ENCODE peak calls at places on chromosomes 11 and 22, in eight cellular contexts. C, S, V, G, E, T, I and Y are unnamed samples. For H3K36me3 and H3K27me3, the result is how much of the 10 kb centered on the place peaks cover.

GRCh38 chr11:131618203-131618602 is 247.8 kb downstream of the NTM start:
- DNase-seq in S (no peak), G (no peak), C (no peak), I (no peak), E (no peak), T (no peak), V (no peak), Y (no peak)

GRCh38 chr22:49004484-49005399 is 822.9 kb downstream of the BRD1 start:
- DNase-seq in C (no peak), G (no peak), S (no peak), I (no peak), T (no peak), V (no peak), E (no peak), Y (no peak)

GRCh38 chr22:37624017-37624365 is 15.4 kb downstream of the GGA1 start:
- DNase-seq in I (peak), C (no peak), E (peak), T (peak), G (no peak), S (no peak), V (peak), Y (no peak)

GRCh38 chr11:74820763-74821162 is 72.1 kb downstream of the RNF169 start:
- DNase-seq in V (no peak), G (peak), C (no peak), I (no peak), E (no peak), T (no peak), S (no peak), Y (no peak)

GRCh38 chr11:113729456-113729855 is 23.3 kb upstream of the TMPRSS5 start:
- DNase-seq in E (no peak), I (no peak), T (no peak), S (no peak), V (no peak), G (no peak), C (no peak), Y (no peak)

GRCh38 chr22:32204856-32205722 is at the start of gene RFPL2:
- DNase-seq in S (peak), V (no peak), G (peak), E (peak), T (peak), I (no peak), C (peak), Y (peak)

GRCh38 chr11:75598264-75598663 is 36.2 kb downstream of the SERPINH1 start:
- DNase-seq in G (no peak), T (no peak), E (no peak), V (no peak), I (no peak), S (no peak), C (no peak), Y (no peak)

GRCh38 chr11:65883786-65884715 is 4.2 kb downstream of the FIBP start:
- DNase-seq in T (peak), V (no peak), C (no peak), E (peak), S (no peak), G (no peak), I (no peak), Y (no peak)

GRCh38 chr11:79078999-79079398 is 361.8 kb downstream of the TENM4 start:
- DNase-seq in V (no peak), C (peak), I (no peak), E (no peak), T (no peak), G (no peak), S (no peak), Y (no peak)

GRCh38 chr22:46501701-46502100 is 35.7 kb downstream of the CELSR1 start:
- DNase-seq in C (no peak), T (no peak), V (no peak), I (no peak), E (no peak), G (peak), S (no peak), Y (no peak)

GRCh38 chr11:14789879-14790484 is 102.0 kb downstream of the CYP2R1 start:
- DNase-seq in I (no peak), E (no peak), S (peak), C (no peak), T (no peak), V (no peak), G (no peak), Y (no peak)

GRCh38 chr11:35539781-35540281 is 14.4 kb upstream of the PAMR1 start:
- DNase-seq in I (peak), C (peak), E (no peak), S (no peak), V (peak), G (peak), T (peak), Y (peak)

GRCh38 chr11:22703561-22703960 is 37.1 kb downstream of the GAS2 start:
- DNase-seq in E (no peak), S (no peak), I (no peak), T (no peak), G (peak), C (no peak), V (no peak), Y (no peak)

GRCh38 chr22:24730864-24731263 is 43.7 kb downstream of the PIWIL3 start:
- DNase-seq in I (no peak), C (no peak), S (no peak), T (no peak), V (no peak), E (no peak), G (no peak), Y (no peak)

GRCh38 chr22:20777420-20778177 is 3.7 kb downstream of the SERPIND1 start:
- DNase-seq in V (no peak), C (no peak), S (no peak), T (peak), G (peak), I (no peak), E (no peak), Y (no peak)

GRCh38 chr11:47004595-47005033 is 68.1 kb downstream of the CSTPP1 start:
- DNase-seq in C (peak), V (peak), G (peak), E (peak), T (peak), S (peak), I (peak), Y (peak)

GRCh38 chr11:6405039-6405667 is 13.7 kb downstream of the APBB1 start:
- DNase-seq in E (peak), G (peak), I (no peak), V (no peak), T (no peak), S (no peak), C (no peak), Y (no peak)

GRCh38 chr11:19561011-19561410 is 151.6 kb upstream of the NAV2 start:
- DNase-seq in T (no peak), I (no peak), C (no peak), S (no peak), V (no peak), G (peak), E (no peak), Y (no peak)

GRCh38 chr11:128190312-128190711 is 397.0 kb downstream of the ETS1 start:
- DNase-seq in G (no peak), V (no peak), C (no peak), I (no peak), T (no peak), E (no peak), S (peak), Y (no peak)

GRCh38 chr11:68775951-68776388 is 24.6 kb upstream of the TESMIN start:
- DNase-seq in S (no peak), G (no peak), I (no peak), T (no peak), E (no peak), C (no peak), V (no peak), Y (no peak)

GRCh38 chr11:68773521-68774187 is 22.3 kb upstream of the TESMIN start:
- DNase-seq in T (no peak), I (no peak), G (peak), C (no peak), V (no peak), E (no peak), S (no peak), Y (no peak)

GRCh38 chr11:68774188-68774585 is 22.9 kb upstream of the TESMIN start:
- DNase-seq in C (no peak), S (no peak), G (no peak), T (no peak), V (no peak), I (no peak), E (no peak), Y (no peak)

GRCh38 chr11:68778205-68778604 is 26.9 kb upstream of the TESMIN start:
- DNase-seq in T (no peak), G (no peak), V (no peak), C (peak), S (no peak), E (no peak), I (no peak), Y (no peak)

DNA sequence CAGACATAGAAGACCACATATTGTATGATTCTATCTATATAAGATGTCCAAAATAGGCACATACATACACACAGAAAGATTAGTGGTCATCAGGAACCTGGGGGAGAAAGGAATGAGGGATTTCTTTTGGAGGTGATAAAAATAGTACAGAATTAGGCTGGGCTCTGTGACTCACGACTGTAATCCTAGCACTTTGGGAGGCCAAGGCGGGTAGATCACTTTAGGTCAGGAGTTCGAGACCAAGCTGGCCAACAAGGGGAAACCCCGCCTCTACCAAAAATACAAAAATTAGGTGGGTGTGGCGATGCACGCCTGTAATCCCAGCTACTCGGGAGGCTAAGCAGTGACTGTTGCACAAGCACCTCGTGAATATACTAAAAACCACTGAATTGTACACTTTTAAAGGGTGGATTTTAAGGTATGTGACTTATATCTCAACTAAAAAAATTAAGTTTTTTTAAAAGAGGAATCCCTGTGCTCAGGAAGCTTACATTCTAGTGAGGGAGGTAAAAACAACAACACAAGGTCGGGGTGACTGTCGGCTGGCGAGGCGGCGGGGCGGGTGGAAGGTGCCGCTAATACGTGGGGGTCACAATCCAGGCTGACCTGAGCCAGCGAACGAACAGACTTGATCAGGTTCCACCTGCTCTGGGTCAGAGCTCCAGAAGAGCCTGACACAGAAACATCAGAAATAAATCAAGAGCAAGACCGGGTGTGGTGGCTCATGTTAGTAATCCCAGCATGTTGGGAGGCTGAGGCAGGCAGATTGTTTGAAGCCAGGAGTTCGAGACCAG is 25.3 kb upstream of the TESMIN start:
- DNase-seq in T (no peak), G (no peak), I (no peak), V (no peak), S (no peak), E (no peak), C (no peak), Y (no peak)
- H3K36me3 ChIP-seq in T (under half), G (under half), I (under half), V (under half), S (under half), E (half or more), C (half or more), Y (half or more)

GRCh38 chr11:44229664-44230063 is 80.3 kb downstream of the ALX4 start:
- DNase-seq in T (no peak), V (no peak), I (no peak), G (peak), E (no peak), S (no peak), C (no peak), Y (no peak)

GRCh38 chr11:44229003-44229570 is 80.9 kb downstream of the ALX4 start:
- DNase-seq in G (peak), V (no peak), E (no peak), S (no peak), T (peak), I (no peak), C (no peak), Y (no peak)

GRCh38 chr11:44224867-44225501 is 85.0 kb downstream of the ALX4 start:
- DNase-seq in C (no peak), G (no peak), V (no peak), S (no peak), E (no peak), T (no peak), I (no peak), Y (no peak)

GRCh38 chr11:44226472-44226871 is 83.5 kb downstream of the ALX4 start:
- DNase-seq in C (no peak), E (no peak), G (no peak), V (no peak), T (no peak), I (no peak), S (no peak), Y (no peak)

GRCh38 chr11:44226945-44227344 is 83.0 kb downstream of the ALX4 start:
- DNase-seq in T (no peak), I (no peak), S (no peak), G (no peak), V (no peak), C (no peak), E (no peak), Y (no peak)
- H3K4me3 ChIP-seq in T (no peak), I (no peak), S (no peak), G (no peak), V (no peak), C (no peak), E (no peak), Y (no peak)

DNA sequence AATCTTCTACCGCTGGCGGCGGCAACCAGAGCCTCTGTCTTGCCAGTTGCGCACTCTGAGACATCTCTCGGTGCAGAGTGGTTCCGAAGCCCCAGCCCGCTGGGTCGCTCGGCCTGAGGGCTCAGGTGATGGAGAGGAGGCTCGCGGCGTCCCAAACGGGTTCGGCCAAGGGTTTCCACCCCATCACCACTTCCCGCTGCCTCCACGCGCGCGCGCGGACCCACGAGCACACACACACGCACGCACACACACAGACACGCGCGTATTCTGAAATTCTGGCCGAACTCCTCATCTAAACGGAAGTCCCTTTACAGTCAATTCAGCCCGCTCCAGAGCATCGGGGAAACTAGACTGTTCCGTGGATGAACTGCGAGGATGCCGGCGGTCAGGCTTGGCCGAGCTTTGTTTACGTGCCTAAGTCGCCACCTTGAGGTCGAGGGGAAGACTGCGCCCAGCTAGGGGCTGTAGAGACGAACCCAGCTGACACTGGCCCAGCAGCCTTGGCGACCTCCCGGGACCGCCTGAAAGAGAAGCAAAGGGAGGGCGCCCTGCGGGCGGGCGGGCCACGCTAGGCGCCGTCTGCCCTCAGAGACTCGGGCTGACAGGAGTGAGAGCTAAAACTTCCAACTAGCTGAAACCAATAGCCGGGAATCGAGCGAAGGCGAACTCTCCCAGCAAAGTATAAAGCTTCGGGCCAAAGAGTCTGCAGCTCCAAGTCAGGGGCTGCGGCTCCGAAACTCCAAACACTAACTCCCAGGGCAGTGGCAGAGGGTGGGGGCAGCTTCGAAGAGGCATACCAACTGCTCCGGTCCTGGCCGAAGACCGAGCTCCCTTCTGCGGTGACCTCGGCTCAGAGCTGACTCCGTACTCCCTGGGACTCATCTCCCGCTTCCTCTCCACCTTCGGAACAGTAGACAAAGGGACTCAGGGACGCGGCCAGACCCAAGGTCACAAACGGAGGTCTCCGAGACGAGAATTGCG is 124.8 kb upstream of the C11orf58 start:
- DNase-seq in V (peak), E (peak), S (peak), C (peak), I (peak), G (peak), T (peak), Y (peak)
- H3K27me3 ChIP-seq in V (under half), E (half or more), S (under half), C (under half), I (half or more), G (under half), T (half or more), Y (under half)

DNA sequence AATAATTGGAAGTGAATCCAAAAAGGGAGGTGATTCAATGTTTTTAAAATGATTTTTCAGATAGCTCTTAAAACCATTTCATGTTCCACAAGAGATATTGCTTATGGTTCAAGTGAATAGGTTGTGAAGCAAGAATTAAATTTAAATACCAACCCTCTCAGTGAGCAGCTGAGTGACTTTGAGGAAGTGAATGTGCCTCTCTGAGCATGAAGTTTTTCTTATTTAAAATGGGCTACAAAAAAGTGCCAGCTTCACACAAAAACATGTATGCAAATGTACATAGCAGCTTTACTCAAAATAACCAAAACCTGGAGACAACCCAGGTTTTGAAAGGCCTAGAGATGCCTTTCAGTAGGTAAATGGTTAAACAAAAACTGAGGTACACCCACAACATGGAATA is 35.5 kb upstream of the GAB4 start:
- DNase-seq in I (no peak), V (no peak), T (no peak), S (no peak), G (no peak), E (no peak), C (no peak), Y (no peak)
- H3K36me3 ChIP-seq in I (under half), V (under half), T (under half), S (under half), G (under half), E (under half), C (under half), Y (under half)

GRCh38 chr11:111911563-111912401 is at the start of gene CRYAB:
- DNase-seq in S (no peak), V (peak), G (peak), T (peak), E (peak), C (peak), I (peak), Y (peak)
- H3K4me3 ChIP-seq in S (no peak), V (peak), G (peak), T (peak), E (peak), C (peak), I (peak), Y (no peak)

DNA sequence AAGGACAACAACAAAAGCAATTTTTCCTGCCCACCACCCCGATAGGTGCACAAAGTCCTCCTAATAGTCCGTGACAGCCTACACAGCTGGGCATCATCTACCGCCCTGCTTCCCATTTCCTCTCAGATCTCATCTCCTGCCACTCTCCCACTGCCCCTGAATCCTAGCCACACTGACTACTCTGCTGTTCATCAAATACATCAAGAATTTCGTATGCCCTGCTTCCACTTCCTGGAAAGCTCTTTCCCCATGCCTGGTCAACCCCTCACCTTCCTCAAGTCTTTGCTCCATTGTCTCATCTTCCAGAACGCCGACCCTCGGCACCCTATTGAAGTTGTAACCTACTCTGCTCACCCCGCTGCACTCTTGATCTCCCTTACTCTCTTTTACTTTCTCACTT is 320.1 kb downstream of the OPCML start:
- DNase-seq in I (no peak), G (no peak), T (no peak), C (no peak), V (no peak), E (no peak), S (no peak), Y (no peak)
- H3K27me3 ChIP-seq in I (under half), G (under half), T (under half), C (under half), V (under half), E (under half), S (under half), Y (under half)